ENCODE peak calls at places on chromosome 15, in nine cellular contexts. T is B cell, L is cardiac muscle cell, K is HCT116, H is choroid plexus epithelial cell, Q is uterus, F is suprapubic skin, B is mesothelial cell of epicardium, J is cardiac fibroblast. S is an unnamed sample.

GRCh38 chr15:40040770-40041169 is 1.8 kb upstream of the SRP14 start:
- DNase-seq in L (no peak), H (no peak), K (no peak), Q (no peak), J (no peak), B (no peak), F (no peak), T (no peak), S (no peak)

GRCh38 chr15:75156306-75157215 is 45.1 kb upstream of the C15orf39 start:
- DNase-seq in F (no peak), B (no peak), T (no peak), H (no peak), K (no peak), J (no peak), Q (no peak), L (no peak), S (no peak)

GRCh38 chr15:58875343-58875742 is 58.1 kb downstream of the SLTM start:
- DNase-seq in F (no peak), H (no peak), J (no peak), T (no peak), L (no peak), Q (no peak), B (no peak), K (no peak), S (peak)

GRCh38 chr15:43293402-43293801 is 26.7 kb upstream of the TGM5 start:
- DNase-seq in Q (no peak), F (no peak), B (no peak), J (no peak), T (peak), L (no peak), K (no peak), H (no peak), S (no peak)

GRCh38 chr15:90074023-90074422 is 28.2 kb downstream of the IDH2 start:
- DNase-seq in H (no peak), Q (no peak), J (no peak), L (no peak), K (no peak), T (no peak), F (no peak), B (no peak), S (no peak)

GRCh38 chr15:57772223-57772957 is 65.9 kb downstream of the POLR2M start:
- DNase-seq in F (no peak), J (peak), L (no peak), K (no peak), B (no peak), Q (no peak), H (peak), T (no peak), S (peak)

GRCh38 chr15:68730491-68731317 is 90.0 kb downstream of the ANP32A start:
- DNase-seq in Q (peak), K (peak), H (peak), F (no peak), B (no peak), J (peak), T (peak), L (peak), S (peak)

GRCh38 chr15:30043211-30043655 is 39.5 kb upstream of the GOLGA8J start:
- DNase-seq in T (no peak), B (no peak), F (no peak), K (no peak), L (peak), J (peak), Q (no peak), H (peak), S (peak)

GRCh38 chr15:51093488-51093864 is 1.2 kb downstream of the TNFAIP8L3 start:
- DNase-seq in H (no peak), Q (no peak), L (no peak), B (no peak), K (no peak), T (no peak), J (no peak), F (no peak), S (no peak)

GRCh38 chr15:36966704-36967103 is 133.6 kb downstream of the MEIS2 start:
- DNase-seq in F (no peak), H (no peak), J (no peak), Q (no peak), T (no peak), B (no peak), L (no peak), K (no peak), S (no peak)

GRCh38 chr15:55993804-55994539 is 560 bp upstream of the NEDD4 start:
- DNase-seq in J (peak), B (peak), K (peak), F (no peak), Q (no peak), H (peak), T (no peak), L (peak), S (peak)

GRCh38 chr15:39786444-39787056 is 3.9 kb upstream of the FSIP1 start:
- DNase-seq in L (peak), J (peak), H (peak), F (no peak), T (peak), Q (no peak), B (no peak), K (peak), S (peak)

GRCh38 chr15:33311312-33311971 is 675 bp downstream of the RYR3 start:
- DNase-seq in K (no peak), J (peak), B (no peak), F (no peak), T (no peak), Q (peak), L (no peak), H (no peak), S (no peak)

GRCh38 chr15:99450896-99451358 is 114.9 kb upstream of the MEF2A start:
- DNase-seq in F (peak), H (peak), T (no peak), L (peak), J (peak), Q (peak), K (no peak), B (peak), S (peak)

GRCh38 chr15:38885001-38885400 is 320.4 kb upstream of the RASGRP1 start:
- DNase-seq in K (no peak), J (peak), T (no peak), H (peak), Q (no peak), B (no peak), F (no peak), L (peak), S (no peak)

DNA sequence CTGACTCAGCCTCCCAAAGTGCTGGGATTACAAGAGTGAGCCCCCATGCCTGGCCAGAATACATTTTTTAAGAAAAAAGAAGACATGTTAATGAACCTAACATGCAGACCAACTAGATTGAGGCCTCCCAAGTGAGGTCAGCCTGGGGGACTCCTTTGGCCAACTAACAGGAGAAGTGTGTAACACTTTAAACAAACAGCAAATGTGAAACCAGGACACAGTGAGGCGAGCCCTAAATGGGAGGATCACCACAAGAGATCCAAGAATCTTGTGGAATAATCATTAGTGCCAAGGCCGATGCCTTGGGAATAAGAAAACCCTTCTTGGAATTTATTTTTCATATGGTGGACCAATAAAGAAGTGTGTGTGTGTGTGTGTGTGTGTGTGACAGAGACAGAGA is 73.9 kb downstream of the ATP10A start:
- DNase-seq in K (no peak), F (peak), T (no peak), L (peak), B (no peak), H (no peak), J (peak), Q (peak), S (no peak)
- TF ChIP-seq CTCF in K (no peak), F (no peak), T (no peak), L (no peak), B (no peak), H (no peak), J (no peak), Q (no peak), S (no peak)

GRCh38 chr15:86919581-86919980 is 839.9 kb downstream of the AGBL1 start:
- DNase-seq in K (no peak), L (no peak), T (no peak), J (no peak), Q (no peak), F (no peak), H (no peak), B (no peak), S (no peak)

GRCh38 chr15:86916671-86917450 is 837.2 kb downstream of the AGBL1 start:
- DNase-seq in L (no peak), Q (no peak), B (no peak), F (no peak), J (no peak), H (no peak), T (no peak), K (no peak), S (no peak)

GRCh38 chr15:86911022-86911421 is 831.4 kb downstream of the AGBL1 start:
- DNase-seq in L (no peak), H (no peak), T (no peak), B (no peak), Q (no peak), K (no peak), F (no peak), J (no peak), S (no peak)

DNA sequence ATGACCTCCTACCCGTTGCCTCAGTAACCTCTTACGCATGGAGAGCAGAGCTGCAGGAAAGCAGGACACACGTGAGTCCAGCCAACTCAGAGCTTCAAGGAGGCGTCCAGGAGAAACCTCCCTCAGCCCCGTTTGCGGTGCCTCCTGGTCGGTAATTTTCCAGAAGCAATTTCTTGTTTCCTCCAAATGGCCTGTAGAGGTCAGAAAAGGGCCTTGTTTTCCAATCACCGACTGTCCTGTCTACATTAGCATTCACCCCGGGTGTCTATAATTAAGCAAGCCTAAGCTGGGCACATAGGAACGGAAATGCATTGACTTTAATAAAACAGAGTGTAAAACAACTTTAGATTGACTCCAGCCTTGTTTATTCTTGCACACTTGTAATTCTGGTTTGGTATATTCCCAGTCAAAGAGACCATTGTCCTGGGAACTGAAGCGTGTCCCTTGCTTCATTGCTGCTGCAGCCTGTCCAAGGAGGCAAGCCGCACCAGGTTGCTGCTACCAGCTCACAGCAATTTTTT is 836.2 kb downstream of the AGBL1 start:
- DNase-seq in L (peak), J (peak), H (peak), K (no peak), T (no peak), Q (peak), F (no peak), B (no peak), S (peak)
- TF ChIP-seq CTCF in L (peak), J (peak), H (peak), K (no peak), T (no peak), Q (peak), F (no peak), B (no peak), S (peak)

GRCh38 chr15:65644282-65644681 is 22.5 kb downstream of the SLC24A1 start:
- DNase-seq in B (no peak), K (no peak), F (no peak), H (no peak), L (no peak), T (no peak), Q (no peak), J (no peak), S (no peak)

GRCh38 chr15:65639509-65639908 is 17.8 kb downstream of the SLC24A1 start:
- DNase-seq in J (no peak), T (no peak), F (no peak), B (no peak), H (no peak), K (no peak), Q (no peak), L (no peak), S (no peak)

GRCh38 chr15:65642588-65642987 is 20.9 kb downstream of the SLC24A1 start:
- DNase-seq in L (no peak), F (no peak), H (no peak), T (no peak), Q (peak), B (no peak), K (no peak), J (no peak), S (no peak)

GRCh38 chr15:65638681-65639089 is 16.9 kb downstream of the SLC24A1 start:
- DNase-seq in J (peak), F (no peak), B (no peak), Q (peak), H (peak), L (peak), K (peak), T (peak), S (peak)

DNA sequence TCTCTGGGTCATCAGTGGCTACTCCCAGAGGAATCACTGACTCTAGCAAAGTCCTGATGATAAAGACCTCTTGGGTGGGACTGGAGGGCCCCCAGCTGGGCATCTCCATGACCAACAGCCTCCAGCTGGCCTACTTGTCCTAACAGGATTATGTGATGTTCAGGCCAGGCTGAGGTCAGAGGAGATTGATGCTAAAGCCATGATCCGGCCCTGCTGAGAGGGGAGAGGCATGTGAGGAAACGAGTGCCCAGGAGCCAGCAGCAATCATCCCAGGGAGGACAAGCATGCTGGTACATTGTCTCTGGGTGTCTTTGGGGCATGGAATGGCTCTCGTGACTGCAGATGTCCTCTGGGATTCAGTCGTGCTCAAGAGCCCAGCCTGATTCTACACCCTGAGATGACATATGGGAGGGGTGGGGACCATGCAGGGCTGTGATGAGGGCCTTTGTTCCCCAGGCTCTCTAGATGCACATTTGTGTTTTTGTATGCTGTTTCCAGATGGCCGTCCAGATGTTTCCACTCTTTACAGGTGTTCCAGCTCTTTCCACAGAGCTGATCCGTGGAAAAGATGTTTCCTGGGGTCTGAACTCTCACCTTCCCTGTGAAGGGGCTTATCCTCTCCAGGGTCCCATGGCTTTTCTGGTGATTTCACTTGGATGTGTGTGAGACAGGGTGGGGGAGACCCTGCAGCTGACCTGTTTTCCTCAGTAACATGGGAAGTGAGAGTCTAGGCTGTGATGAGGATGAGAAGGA is 20.2 kb downstream of the SLC24A1 start:
- DNase-seq in T (no peak), Q (no peak), J (no peak), L (no peak), B (no peak), H (no peak), F (no peak), K (no peak), S (no peak)
- TF ChIP-seq CTCF in T (no peak), Q (no peak), J (no peak), L (no peak), B (no peak), H (no peak), F (no peak), K (no peak), S (no peak)

GRCh38 chr15:78811825-78812183 is 540 bp upstream of the ADAMTS7 start:
- DNase-seq in F (peak), L (peak), H (peak), Q (no peak), T (no peak), B (peak), K (no peak), J (no peak), S (no peak)
- TF ChIP-seq CTCF in F (no peak), L (no peak), H (no peak), Q (no peak), T (peak), B (no peak), K (no peak), J (no peak), S (no peak)

GRCh38 chr15:63122002-63122893 is 587 bp downstream of the LACTB start:
- DNase-seq in B (peak), L (peak), T (peak), F (peak), K (peak), H (peak), J (peak), Q (peak), S (peak)
- TF ChIP-seq CTCF in B (no peak), L (peak), T (peak), F (no peak), K (peak), H (peak), J (peak), Q (peak), S (no peak)

GRCh38 chr15:45221967-45222366 is 30.1 kb upstream of the SLC28A2 start:
- DNase-seq in J (no peak), B (no peak), F (no peak), H (no peak), Q (no peak), K (no peak), L (no peak), T (no peak), S (no peak)

GRCh38 chr15:45228931-45229330 is 23.1 kb upstream of the SLC28A2 start:
- DNase-seq in H (no peak), F (no peak), L (no peak), K (no peak), J (no peak), Q (no peak), B (no peak), T (no peak), S (no peak)

GRCh38 chr15:45221053-45221599 is 30.9 kb upstream of the SLC28A2 start:
- DNase-seq in J (no peak), L (no peak), T (no peak), F (no peak), H (no peak), B (no peak), Q (no peak), K (no peak), S (no peak)

GRCh38 chr15:45224596-45225217 is 27.3 kb upstream of the SLC28A2 start:
- DNase-seq in T (no peak), L (no peak), H (no peak), B (no peak), Q (no peak), F (no peak), K (no peak), J (no peak), S (no peak)

GRCh38 chr15:45225506-45226273 is 26.3 kb upstream of the SLC28A2 start:
- DNase-seq in T (no peak), K (no peak), L (no peak), B (no peak), J (no peak), H (no peak), Q (no peak), F (no peak), S (no peak)
- TF ChIP-seq CTCF in T (no peak), K (peak), L (no peak), B (no peak), J (no peak), H (no peak), Q (no peak), F (no peak), S (no peak)